ENCODE peak calls at places on chromosomes 3 and 15, in four cellular contexts. C is mesendoderm, M is H9, X is H1. W is an unnamed sample.

GRCh38 chr3:168989396-168989795 is 674.1 kb downstream of the MECOM start:
- DNase-seq in C (no peak), M (no peak), X (no peak), W (peak; percentile 20)

GRCh38 chr3:127714151-127714571 is 41.4 kb downstream of the ABTB1 start:
- DNase-seq in C (no peak), M (no peak), X (no peak), W (no peak)

GRCh38 chr3:159764211-159765024 is 224.2 kb upstream of the IL12A start:
- DNase-seq in C (peak; percentile 92), M (no peak), X (peak; percentile 85), W (peak; percentile 76)

GRCh38 chr3:99645277-99646106 is 7.1 kb downstream of the COL8A1 start:
- DNase-seq in C (peak; percentile 68), M (peak; percentile 51), X (no peak), W (peak; percentile 81)

GRCh38 chr3:65927576-65927975 is 111.1 kb downstream of the MAGI1 start:
- DNase-seq in C (peak; percentile 38), M (no peak), X (no peak), W (peak; percentile 33)

GRCh38 chr3:150830094-150830681 is 67.2 kb upstream of the SIAH2 start:
- DNase-seq in C (peak; percentile 68), M (peak; percentile 48), X (no peak), W (no peak)

GRCh38 chr3:182925330-182925943 is 54.9 kb downstream of the DCUN1D1 start:
- DNase-seq in C (no peak), M (no peak), X (no peak), W (peak; percentile 66)

GRCh38 chr3:77039606-77040553 is at the start of gene ROBO2:
- DNase-seq in C (peak; percentile 84), M (peak; percentile 80), X (peak; percentile 82), W (peak; percentile 2)

GRCh38 chr15:41564286-41564959 is 5.4 kb downstream of the TYRO3 start:
- DNase-seq in C (peak; percentile 93), M (peak; percentile 84), X (peak; percentile 62), W (no peak)

GRCh38 chr3:28745904-28746617 is 397.4 kb upstream of the AZI2 start:
- DNase-seq in C (no peak), M (no peak), X (no peak), W (no peak)

GRCh38 chr3:61702453-61702852 is 141.1 kb downstream of the PTPRG start:
- DNase-seq in C (peak; percentile 67), M (no peak), X (no peak), W (no peak)

GRCh38 chr15:35184646-35185045 is 99.6 kb upstream of the NANOGP8 start:
- DNase-seq in C (no peak), M (no peak), X (no peak), W (no peak)

GRCh38 chr3:75260-75659 is 121.3 kb upstream of the CHL1 start:
- DNase-seq in C (no peak), M (no peak), X (no peak), W (no peak)

GRCh38 chr15:78102741-78103140 is 10.4 kb downstream of the SH2D7 start:
- DNase-seq in C (no peak), M (no peak), X (no peak), W (no peak)

GRCh38 chr15:78103406-78104118 is 11.2 kb downstream of the SH2D7 start:
- DNase-seq in C (no peak), M (no peak), X (no peak), W (no peak)

GRCh38 chr15:78102211-78102610 is 9.8 kb downstream of the SH2D7 start:
- DNase-seq in C (no peak), M (no peak), X (no peak), W (no peak)

GRCh38 chr15:78100886-78101285 is 8.5 kb downstream of the SH2D7 start:
- DNase-seq in C (no peak), M (no peak), X (no peak), W (no peak)

DNA sequence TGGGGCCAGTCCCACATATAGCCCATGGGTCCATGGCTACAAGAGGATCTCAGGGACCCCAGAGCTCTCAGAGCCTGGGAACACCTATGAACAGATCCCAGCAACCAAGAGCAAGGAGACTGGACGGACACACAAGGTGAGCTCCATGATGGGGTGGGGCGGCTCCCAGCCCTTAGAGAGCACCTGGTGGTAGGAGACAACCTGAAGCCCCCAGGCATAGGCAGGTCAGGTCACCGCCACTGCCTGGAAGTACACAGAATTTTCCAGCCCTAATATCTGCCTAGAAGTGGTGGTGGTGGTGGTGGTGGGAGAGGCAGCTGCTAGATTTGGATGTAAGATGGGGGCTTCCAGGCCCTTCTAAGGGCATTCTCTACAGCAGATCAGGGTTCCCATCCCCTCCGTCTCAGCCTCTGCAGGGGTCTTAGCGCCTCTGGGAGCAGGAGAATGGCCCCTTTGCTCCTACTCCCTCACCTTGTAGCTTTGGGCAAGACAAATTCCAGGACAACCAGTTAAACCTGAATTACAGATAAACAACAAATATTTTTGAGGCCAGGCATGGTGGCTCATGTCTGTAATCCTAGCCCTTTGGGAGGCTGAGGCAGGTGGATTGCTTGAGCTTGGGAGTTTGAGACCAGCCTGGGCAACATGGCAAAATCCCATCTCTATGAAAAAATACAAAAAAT is 9.2 kb downstream of the SH2D7 start:
- DNase-seq in C (peak; percentile 18), M (no peak), X (no peak), W (no peak)
- H4K5ac ChIP-seq in C (no peak overlapping the region), M (no peak overlapping the region), X (no peak overlapping the region), W (no peak overlapping the region)

DNA sequence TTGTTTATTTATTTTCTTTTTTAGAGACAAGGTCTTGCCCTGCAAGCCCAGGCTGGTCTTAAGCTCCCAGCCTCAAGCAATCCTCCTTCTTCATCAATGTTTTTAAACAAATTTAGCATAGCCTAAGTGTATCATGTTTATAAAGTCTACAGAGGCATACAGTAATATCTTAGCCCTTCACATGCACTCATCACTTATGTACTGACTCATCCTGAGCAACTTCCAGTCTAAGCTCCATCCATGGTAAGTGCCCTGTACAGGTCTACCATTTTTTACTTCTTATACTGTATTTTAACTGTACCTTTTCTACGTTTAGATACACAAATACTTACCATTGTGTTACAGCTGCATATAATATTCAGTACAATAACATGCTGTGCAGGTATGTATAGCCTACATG is 860.0 kb downstream of the FHIT start:
- DNase-seq in C (no peak), M (no peak), X (no peak), W (peak; percentile 3)
- H4K5ac ChIP-seq in C (no peak overlapping the region), M (no peak overlapping the region), X (no peak overlapping the region), W (no peak overlapping the region)

DNA sequence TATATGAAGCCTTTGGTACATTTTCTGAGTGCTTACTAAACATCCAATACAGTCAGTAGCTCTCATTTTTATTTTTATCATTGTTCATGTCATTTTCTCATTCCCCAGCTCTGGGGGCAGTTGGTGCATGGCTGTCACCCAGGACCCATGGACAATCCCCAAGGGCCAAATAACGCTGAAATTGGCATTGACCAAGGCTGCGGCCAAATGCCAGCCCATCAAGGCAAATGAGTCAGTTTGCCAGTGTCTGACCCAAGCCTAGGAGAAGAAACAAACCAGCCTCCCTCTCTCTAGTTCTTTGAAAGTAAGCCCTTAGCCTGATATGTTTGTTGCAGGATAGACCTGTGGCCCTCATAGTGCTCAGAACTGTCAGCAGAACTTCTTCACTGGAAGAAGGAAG is 219.2 kb downstream of the THSD4 start:
- DNase-seq in C (no peak), M (no peak), X (no peak), W (no peak)
- H4K5ac ChIP-seq in C (no peak overlapping the region), M (no peak overlapping the region), X (no peak overlapping the region), W (peak overlapping the region; percentile 94)

GRCh38 chr3:177359601-177360357 is 162.5 kb upstream of the TBL1XR1 start:
- DNase-seq in C (peak; percentile 100), M (peak; percentile 95), X (peak; percentile 98), W (peak; percentile 99)

GRCh38 chr3:177361042-177361938 is 164.0 kb upstream of the TBL1XR1 start:
- DNase-seq in C (peak; percentile 68), M (no peak), X (peak; percentile 37), W (no peak)

GRCh38 chr3:177362646-177363045 is 165.4 kb upstream of the TBL1XR1 start:
- DNase-seq in C (no peak), M (no peak), X (no peak), W (no peak)

GRCh38 chr3:177367783-177368182 is 170.5 kb upstream of the TBL1XR1 start:
- DNase-seq in C (no peak), M (no peak), X (no peak), W (no peak)

DNA sequence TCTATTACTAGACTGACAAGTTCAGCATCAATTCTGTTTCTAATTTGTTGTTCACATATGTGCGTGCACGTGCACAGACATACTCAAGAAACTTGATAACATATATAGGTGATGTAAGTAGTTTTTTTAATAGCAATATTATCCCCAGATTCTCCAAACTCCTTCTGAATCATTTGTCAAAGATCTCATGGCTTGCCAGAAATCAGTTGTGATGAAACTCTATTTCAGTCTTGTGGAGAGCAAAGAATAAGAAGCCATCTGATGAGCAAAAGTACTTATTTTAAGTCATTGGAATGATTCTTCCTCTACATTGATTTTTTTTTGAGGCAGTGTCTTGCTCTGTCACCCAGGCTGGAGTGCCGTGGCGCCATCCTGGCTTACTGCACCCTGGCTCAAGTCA is 167.0 kb upstream of the TBL1XR1 start:
- DNase-seq in C (no peak), M (no peak), X (no peak), W (no peak)
- H4K5ac ChIP-seq in C (no peak overlapping the region), M (no peak overlapping the region), X (no peak overlapping the region), W (no peak overlapping the region)

GRCh38 chr15:72172796-72173195 is 24.8 kb downstream of the GRAMD2A start:
- DNase-seq in C (no peak), M (no peak), X (no peak), W (no peak)
- H4K5ac ChIP-seq in C (no peak overlapping the region), M (no peak overlapping the region), X (no peak overlapping the region), W (no peak overlapping the region)

GRCh38 chr15:32796856-32797255 is 79.1 kb downstream of the GREM1 start:
- DNase-seq in C (no peak), M (no peak), X (no peak), W (no peak)
- H4K5ac ChIP-seq in C (no peak overlapping the region), M (no peak overlapping the region), X (no peak overlapping the region), W (peak overlapping the region; percentile 30)

DNA sequence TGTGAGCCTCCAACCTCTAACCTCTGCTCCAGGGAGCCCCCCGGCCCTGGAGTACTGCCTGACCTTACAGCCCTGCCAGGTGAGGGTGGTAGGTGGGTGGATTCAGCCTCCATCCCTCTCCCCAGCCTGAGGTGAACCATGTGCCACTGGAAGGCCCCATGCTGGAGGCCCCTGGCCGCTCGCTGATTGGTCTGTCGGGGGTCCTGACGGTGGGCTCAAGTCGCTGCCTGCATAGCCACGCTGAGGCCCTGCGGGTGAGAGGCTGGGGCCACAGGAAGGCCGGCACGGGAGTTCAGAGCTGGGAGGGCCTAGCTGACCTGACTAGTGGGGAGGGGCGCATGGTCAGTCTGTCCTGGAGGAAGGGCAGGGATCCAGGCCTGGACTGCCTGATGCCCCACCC is 19.1 kb downstream of the NT5DC2 start:
- DNase-seq in C (no peak), M (no peak), X (no peak), W (no peak)
- H4K5ac ChIP-seq in C (no peak overlapping the region), M (no peak overlapping the region), X (no peak overlapping the region), W (no peak overlapping the region)

DNA sequence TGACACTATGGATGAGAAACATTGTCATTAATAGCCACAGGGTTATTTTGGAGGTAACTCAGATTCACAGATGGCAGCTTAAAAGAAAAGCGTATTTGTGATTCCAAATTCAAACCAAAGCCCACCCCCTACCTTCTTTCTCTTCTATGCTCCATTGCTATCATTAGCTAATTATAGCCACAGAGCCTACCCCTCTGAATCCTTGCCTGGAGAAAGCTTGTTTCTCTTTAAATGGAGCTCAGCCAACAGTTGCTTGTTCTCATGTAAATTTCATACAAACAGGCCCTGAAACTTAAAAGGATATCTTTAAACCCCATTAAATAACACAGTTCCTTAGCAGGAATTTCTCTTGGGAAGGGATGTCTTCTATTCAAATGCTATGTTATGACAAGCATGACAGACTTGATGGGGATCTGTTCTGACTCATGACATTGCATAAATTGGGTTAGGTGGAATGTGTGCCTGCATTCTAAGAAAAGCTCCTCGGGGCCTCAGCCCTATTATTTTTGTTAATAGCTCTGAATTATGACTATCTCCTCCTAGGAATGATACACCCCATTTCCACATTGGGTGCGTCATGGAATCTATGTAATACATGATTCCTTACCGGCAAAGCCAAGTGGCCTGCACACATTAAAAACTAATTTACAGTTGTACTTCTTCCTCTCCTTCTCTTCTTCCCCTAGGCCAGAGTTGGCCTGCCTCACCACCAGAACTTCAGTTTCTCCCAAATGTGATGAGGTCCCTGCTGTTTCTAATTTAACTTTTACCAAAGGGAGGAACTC is 265.7 kb downstream of the TAFA4 start:
- DNase-seq in C (peak; percentile 21), M (no peak), X (no peak), W (no peak)
- H4K5ac ChIP-seq in C (no peak overlapping the region), M (no peak overlapping the region), X (no peak overlapping the region), W (no peak overlapping the region)